ENCODE peak calls at places on chromosomes 11 and 22, in four cellular contexts. Q is RWPE1, R is bronchial epithelial cell, W is progenitor cell of endocrine pancreas. O is an unnamed sample.

GRCh38 chr22:35802885-35803284 is 85.2 kb downstream of the APOL5 start:
- DNase-seq in Q (no peak), R (no peak), W (no peak), O (no peak)

GRCh38 chr11:1655168-1656060 is 25.8 kb downstream of the KRTAP5-5 start:
- DNase-seq in Q (no peak), R (no peak), W (no peak), O (no peak)

GRCh38 chr11:103773059-103773458 is 263.4 kb upstream of the DDI1 start:
- DNase-seq in Q (no peak), R (no peak), W (no peak), O (no peak)

GRCh38 chr22:22892096-22893052 is 4.8 kb downstream of the IGLL5 start:
- DNase-seq in Q (no peak), R (no peak), W (no peak), O (no peak)

GRCh38 chr11:64049509-64049908 is 13.8 kb downstream of the FLRT1 start:
- DNase-seq in Q (no peak), R (no peak), W (no peak), O (no peak)

GRCh38 chr11:114566273-114566672 is 6.6 kb upstream of the NXPE1 start:
- DNase-seq in Q (no peak), R (no peak), W (no peak), O (no peak)

GRCh38 chr22:40024201-40025061 is 29.7 kb downstream of the FAM83F start:
- DNase-seq in Q (peak), R (no peak), W (peak), O (no peak)

GRCh38 chr22:45884201-45885067 is 92.5 kb downstream of the WNT7B start:
- DNase-seq in Q (no peak), R (no peak), W (no peak), O (no peak)

GRCh38 chr11:68204402-68204801 is 8.7 kb downstream of the KMT5B start:
- DNase-seq in Q (no peak), R (no peak), W (no peak), O (no peak)

GRCh38 chr11:65869643-65870306 is 2.8 kb downstream of the EFEMP2 start:
- DNase-seq in Q (no peak), R (no peak), W (no peak), O (no peak)

GRCh38 chr11:95821640-95822039 is 31.3 kb downstream of the CEP57 start:
- DNase-seq in Q (no peak), R (peak), W (no peak), O (no peak)

GRCh38 chr11:14380125-14380936 is 21.3 kb upstream of the RRAS2 start:
- DNase-seq in Q (no peak), R (no peak), W (no peak), O (no peak)

GRCh38 chr11:47980093-47980906 is at the start of gene PTPRJ:
- DNase-seq in Q (peak), R (no peak), W (peak), O (peak)

GRCh38 chr11:12389676-12390075 is 12.3 kb downstream of the PARVA start:
- DNase-seq in Q (peak), R (peak), W (no peak), O (no peak)

GRCh38 chr11:91997178-91997577 is 227.4 kb upstream of the FAT3 start:
- DNase-seq in Q (no peak), R (no peak), W (no peak), O (no peak)

GRCh38 chr11:64233913-64234839 is at the start of gene VEGFB:
- DNase-seq in Q (no peak), R (no peak), W (peak), O (peak)

GRCh38 chr11:95283146-95283545 is 52.1 kb upstream of the SESN3 start:
- DNase-seq in Q (no peak), R (no peak), W (no peak), O (no peak)

GRCh38 chr22:38049812-38050619 is 7.2 kb upstream of the PICK1 start:
- DNase-seq in Q (no peak), R (no peak), W (no peak), O (no peak)

GRCh38 chr11:23502821-23503220 is 642.5 kb upstream of the CCDC179 start:
- DNase-seq in Q (no peak), R (peak), W (no peak), O (no peak)

GRCh38 chr11:18844753-18845367 is 53.3 kb upstream of the PTPN5 start:
- DNase-seq in Q (peak), R (peak), W (no peak), O (no peak)

GRCh38 chr22:45969414-45969799 is 7.6 kb downstream of the WNT7B start:
- DNase-seq in Q (no peak), R (peak), W (no peak), O (no peak)

GRCh38 chr22:23532756-23533155 is 47.3 kb downstream of the IGLL1 start:
- DNase-seq in Q (no peak), R (no peak), W (no peak), O (peak)

GRCh38 chr11:116506446-116506845 is 266.3 kb downstream of the BUD13 start:
- DNase-seq in Q (no peak), R (no peak), W (no peak), O (no peak)

GRCh38 chr11:7020183-7020917 is at the start of the genes NLRP14 and ZNF214:
- DNase-seq in Q (peak), R (peak), W (peak), O (no peak)

GRCh38 chr11:111422494-111423249 is 43.6 kb upstream of the POU2AF1 start:
- DNase-seq in Q (no peak), R (peak), W (peak), O (no peak)

GRCh38 chr11:2923446-2924375 is 5.5 kb downstream of the PHLDA2 start:
- DNase-seq in Q (no peak), R (no peak), W (no peak), O (no peak)

GRCh38 chr11:112871909-112872511 is 89.2 kb upstream of the NCAM1 start:
- DNase-seq in Q (no peak), R (no peak), W (no peak), O (no peak)

GRCh38 chr11:10752061-10752460 is 1.0 kb downstream of the CTR9 start:
- DNase-seq in Q (no peak), R (peak), W (no peak), O (no peak)

GRCh38 chr11:10749476-10749875 is 1.6 kb upstream of the CTR9 start:
- DNase-seq in Q (no peak), R (no peak), W (no peak), O (no peak)

GRCh38 chr11:10751581-10751940 is 515 bp downstream of the CTR9 start:
- DNase-seq in Q (no peak), R (peak), W (no peak), O (no peak)

GRCh38 chr11:10752486-10752885 is 1.4 kb downstream of the CTR9 start:
- DNase-seq in Q (no peak), R (no peak), W (no peak), O (no peak)

GRCh38 chr11:10750838-10751580 is at the start of gene CTR9:
- DNase-seq in Q (peak), R (peak), W (peak), O (no peak)
- TF ChIP-seq CTCF in Q (peak), R (peak), W (peak), O (peak)

DNA sequence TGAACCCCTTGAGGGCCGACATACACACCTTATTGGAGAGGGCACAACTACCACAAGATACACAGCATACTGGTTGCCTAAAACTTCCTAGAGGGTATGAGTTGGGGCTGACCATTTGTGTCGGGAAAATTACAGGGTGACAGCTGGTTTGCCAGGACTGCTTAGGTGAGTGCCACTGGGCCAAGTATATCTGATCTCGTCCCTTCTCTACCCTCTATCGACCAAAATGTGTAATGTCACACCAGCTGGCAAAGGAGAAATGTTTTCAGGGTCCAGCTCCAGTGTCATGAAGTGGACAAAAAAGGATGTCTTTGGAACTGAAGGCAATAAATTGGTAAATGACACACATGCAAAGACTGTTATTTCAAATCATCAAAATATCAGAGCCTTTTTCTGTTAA is 126.1 kb downstream of the PGR start:
- DNase-seq in Q (no peak), R (no peak), W (no peak), O (no peak)
- TF ChIP-seq CTCF in Q (no peak), R (no peak), W (no peak), O (peak)

DNA sequence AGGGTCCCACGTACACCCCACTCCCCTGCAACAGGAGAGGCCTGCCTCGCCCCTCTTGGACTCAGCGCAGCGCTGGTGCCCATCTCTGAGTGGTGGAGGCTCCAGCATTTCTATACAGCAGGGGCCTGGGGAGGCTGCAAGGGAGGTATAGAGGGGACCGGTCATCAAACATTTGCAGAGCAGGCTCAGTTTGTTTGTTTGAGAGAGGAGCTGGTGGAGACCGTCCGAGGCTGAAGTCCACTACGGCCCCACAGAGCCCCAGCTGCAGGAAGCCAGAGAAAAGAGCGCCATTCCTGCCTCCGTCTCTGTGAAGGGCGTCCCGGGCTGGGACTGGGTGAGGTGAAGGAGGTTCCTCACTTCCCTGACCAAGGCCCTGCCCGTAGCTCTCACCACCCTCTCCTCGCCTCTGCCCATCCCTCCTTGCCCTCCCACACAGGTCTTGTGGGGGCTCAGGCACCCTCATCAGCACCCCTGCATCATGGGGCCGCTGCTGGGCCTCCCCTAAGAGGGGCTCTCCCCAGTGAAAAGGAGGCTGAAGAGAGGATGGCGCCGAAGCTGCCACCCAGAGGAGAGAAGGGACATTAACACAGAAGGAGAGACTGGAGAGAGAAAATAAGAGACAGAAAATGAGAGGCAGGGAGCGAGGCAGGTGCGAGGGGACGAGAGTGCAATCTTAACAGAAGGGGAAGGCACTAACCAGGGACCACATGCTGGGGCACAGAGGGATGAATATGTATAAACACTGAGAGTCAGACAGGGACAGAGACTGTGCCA is 24.6 kb downstream of the RPUSD4 start:
- DNase-seq in Q (no peak), R (no peak), W (no peak), O (no peak)
- TF ChIP-seq CTCF in Q (no peak), R (no peak), W (peak), O (peak)

DNA sequence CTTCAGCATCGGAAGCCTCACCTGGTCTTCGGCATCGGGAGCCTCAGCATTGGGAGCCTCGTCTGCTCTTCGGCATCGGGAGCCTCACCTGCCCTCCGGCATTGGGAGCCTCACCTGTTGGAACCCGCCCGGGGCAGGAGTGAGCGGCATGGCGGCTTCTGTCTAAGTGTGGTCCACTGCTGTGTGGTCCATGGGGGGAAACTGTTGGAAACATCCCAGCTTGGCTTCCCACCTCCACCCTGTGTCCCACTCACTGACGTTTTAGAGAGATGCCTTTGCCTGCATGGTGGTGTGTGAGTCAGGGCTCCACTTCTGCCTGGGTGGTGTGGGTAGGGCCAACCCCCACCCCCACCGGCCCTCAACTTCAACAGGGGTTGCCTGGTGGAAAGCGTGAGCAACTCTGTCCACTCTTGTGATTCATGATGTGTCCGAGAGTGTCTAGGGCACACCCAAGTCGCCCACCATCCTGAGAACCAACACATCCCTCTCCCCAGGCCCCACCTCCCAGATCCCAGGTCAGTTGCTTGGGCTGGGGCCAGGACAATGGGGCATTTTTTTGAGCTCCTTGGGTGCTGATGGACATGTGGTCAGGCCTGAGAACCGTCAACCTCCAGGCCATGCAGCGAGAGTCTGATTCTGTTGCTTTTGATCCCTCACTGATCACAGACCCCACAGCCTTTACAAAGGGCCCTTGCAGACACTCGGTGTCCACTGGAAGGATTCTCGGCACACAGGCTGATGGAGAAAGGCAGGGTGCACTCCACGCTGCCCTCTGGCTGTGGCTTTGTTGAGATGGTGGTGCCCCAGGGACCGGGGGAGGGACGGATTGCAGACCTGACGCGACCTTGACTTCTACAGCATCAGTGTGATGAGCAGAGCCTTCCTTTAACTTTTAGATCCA is 406.7 kb downstream of the TBC1D22A start:
- DNase-seq in Q (no peak), R (no peak), W (no peak), O (no peak)
- TF ChIP-seq CTCF in Q (no peak), R (peak), W (peak), O (no peak)

O was measured in D721Med.